ENCODE peak calls at places on chromosomes 1 and 21, in six cellular contexts. One of them, this sample, is unnamed.
A peak's percentile ranks its signal among the peaks of the same experiment; 100 is the strongest.

GRCh38 chr1:69221492-69221990 is 346.2 kb upstream of the LRRC7 start:
- DNase-seq in germinal center: no peak
- DNase-seq in OCI-M1: peak; percentile 30
- DNase-seq in EH: no peak
- DNase-seq in DMS153: peak; percentile 39
- DNase-seq in WERI-Rb-1: no peak
- DNase-seq in this sample: no peak

GRCh38 chr1:115748396-115749130 is 20.0 kb downstream of the CASQ2 start:
- DNase-seq in germinal center: no peak
- DNase-seq in OCI-M1: no peak
- DNase-seq in EH: peak; percentile 9
- DNase-seq in DMS153: peak; percentile 38
- DNase-seq in WERI-Rb-1: no peak
- DNase-seq in this sample: no peak

GRCh38 chr21:31873696-31874599 is 1.1 kb downstream of the HUNK start:
- DNase-seq in germinal center: peak; percentile 63
- DNase-seq in OCI-M1: no peak
- DNase-seq in EH: peak; percentile 37
- DNase-seq in DMS153: no peak
- DNase-seq in WERI-Rb-1: peak; percentile 85
- DNase-seq in this sample: no peak

GRCh38 chr1:113519561-113519960 is 129.2 kb downstream of the MAGI3 start:
- DNase-seq in germinal center: no peak
- DNase-seq in OCI-M1: no peak
- DNase-seq in EH: peak; percentile 79
- DNase-seq in DMS153: no peak
- DNase-seq in WERI-Rb-1: no peak
- DNase-seq in this sample: no peak

GRCh38 chr21:42601656-42602055 is 51.8 kb upstream of the PDE9A start:
- DNase-seq in germinal center: no peak
- DNase-seq in OCI-M1: no peak
- DNase-seq in EH: no peak
- DNase-seq in DMS153: no peak
- DNase-seq in WERI-Rb-1: no peak
- DNase-seq in this sample: no peak

GRCh38 chr1:1120866-1121563 is 5.1 kb upstream of the C1orf159 start:
- DNase-seq in germinal center: no peak
- DNase-seq in OCI-M1: no peak
- DNase-seq in EH: no peak
- DNase-seq in DMS153: no peak
- DNase-seq in WERI-Rb-1: peak; percentile 48
- DNase-seq in this sample: no peak

GRCh38 chr1:231480008-231480407 is 48.5 kb upstream of the TSNAX start:
- DNase-seq in germinal center: no peak
- DNase-seq in OCI-M1: no peak
- DNase-seq in EH: no peak
- DNase-seq in DMS153: no peak
- DNase-seq in WERI-Rb-1: no peak
- DNase-seq in this sample: no peak

GRCh38 chr1:86499987-86500593 is 31.4 kb downstream of the CLCA1 start:
- DNase-seq in germinal center: peak; percentile 25
- DNase-seq in OCI-M1: peak; percentile 82
- DNase-seq in EH: peak; percentile 38
- DNase-seq in DMS153: no peak
- DNase-seq in WERI-Rb-1: no peak
- DNase-seq in this sample: peak; percentile 42

GRCh38 chr1:215720121-215720520 is 153.0 kb downstream of the KCTD3 start:
- DNase-seq in germinal center: no peak
- DNase-seq in OCI-M1: no peak
- DNase-seq in EH: peak; percentile 29
- DNase-seq in DMS153: no peak
- DNase-seq in WERI-Rb-1: no peak
- DNase-seq in this sample: no peak

GRCh38 chr1:11858968-11859871 is 475 bp upstream of the NPPB start:
- DNase-seq in germinal center: peak; percentile 86
- DNase-seq in OCI-M1: peak; percentile 77
- DNase-seq in EH: peak; percentile 68
- DNase-seq in DMS153: no peak
- DNase-seq in WERI-Rb-1: no peak
- DNase-seq in this sample: no peak

GRCh38 chr1:220077887-220078286 is 11.7 kb downstream of the BPNT1 start:
- DNase-seq in germinal center: no peak
- DNase-seq in OCI-M1: no peak
- DNase-seq in EH: no peak
- DNase-seq in DMS153: no peak
- DNase-seq in WERI-Rb-1: no peak
- DNase-seq in this sample: no peak

GRCh38 chr1:31532114-31532644 is 44.1 kb upstream of the TINAGL1 start:
- DNase-seq in germinal center: no peak
- DNase-seq in OCI-M1: no peak
- DNase-seq in EH: peak; percentile 36
- DNase-seq in DMS153: no peak
- DNase-seq in WERI-Rb-1: no peak
- DNase-seq in this sample: no peak

GRCh38 chr21:41315726-41316125 is 875 bp upstream of the FAM3B start:
- DNase-seq in germinal center: no peak
- DNase-seq in OCI-M1: no peak
- DNase-seq in EH: no peak
- DNase-seq in DMS153: no peak
- DNase-seq in WERI-Rb-1: no peak
- DNase-seq in this sample: no peak

GRCh38 chr1:56248138-56248537 is 331.2 kb downstream of the PLPP3 start:
- DNase-seq in germinal center: no peak
- DNase-seq in OCI-M1: no peak
- DNase-seq in EH: no peak
- DNase-seq in DMS153: no peak
- DNase-seq in WERI-Rb-1: no peak
- DNase-seq in this sample: no peak

GRCh38 chr1:58441699-58442098 is 104.8 kb downstream of the OMA1 start:
- DNase-seq in germinal center: no peak
- DNase-seq in OCI-M1: no peak
- DNase-seq in EH: peak; percentile 39
- DNase-seq in DMS153: peak; percentile 14
- DNase-seq in WERI-Rb-1: peak; percentile 58
- DNase-seq in this sample: no peak

GRCh38 chr1:16371725-16372124 is 4.7 kb downstream of the SZRD1 start:
- DNase-seq in germinal center: no peak
- DNase-seq in OCI-M1: no peak
- DNase-seq in EH: peak; percentile 86
- DNase-seq in DMS153: no peak
- DNase-seq in WERI-Rb-1: no peak
- DNase-seq in this sample: no peak

GRCh38 chr1:54273837-54274192 is 73.8 kb downstream of the MRPL37 start:
- DNase-seq in germinal center: no peak
- DNase-seq in OCI-M1: no peak
- DNase-seq in EH: peak; percentile 55
- DNase-seq in DMS153: no peak
- DNase-seq in WERI-Rb-1: peak; percentile 96
- DNase-seq in this sample: no peak

GRCh38 chr21:31915566-31915965 is 42.7 kb downstream of the HUNK start:
- DNase-seq in germinal center: no peak
- DNase-seq in OCI-M1: no peak
- DNase-seq in EH: no peak
- DNase-seq in DMS153: peak; percentile 48
- DNase-seq in WERI-Rb-1: no peak
- DNase-seq in this sample: no peak

GRCh38 chr1:93516164-93516563 is 68.2 kb downstream of the FNBP1L start:
- DNase-seq in germinal center: no peak
- DNase-seq in OCI-M1: no peak
- DNase-seq in EH: no peak
- DNase-seq in DMS153: no peak
- DNase-seq in WERI-Rb-1: no peak
- DNase-seq in this sample: no peak

GRCh38 chr21:15437873-15438272 is 291.9 kb upstream of the USP25 start:
- DNase-seq in germinal center: no peak
- DNase-seq in OCI-M1: peak; percentile 46
- DNase-seq in EH: no peak
- DNase-seq in DMS153: peak; percentile 1
- DNase-seq in WERI-Rb-1: no peak
- DNase-seq in this sample: no peak

GRCh38 chr1:53521900-53522552 is 62.8 kb downstream of the DMRTB1 start:
- DNase-seq in germinal center: no peak
- DNase-seq in OCI-M1: no peak
- DNase-seq in EH: no peak
- DNase-seq in DMS153: no peak
- DNase-seq in WERI-Rb-1: no peak
- DNase-seq in this sample: no peak

GRCh38 chr1:5727871-5728643 is 264.2 kb downstream of the NPHP4 start:
- DNase-seq in germinal center: no peak
- DNase-seq in OCI-M1: no peak
- DNase-seq in EH: no peak
- DNase-seq in DMS153: peak; percentile 32
- DNase-seq in WERI-Rb-1: no peak
- DNase-seq in this sample: no peak

GRCh38 chr1:33176362-33176850 is 5.4 kb downstream of the TRIM62 start:
- DNase-seq in germinal center: no peak
- DNase-seq in OCI-M1: no peak
- DNase-seq in EH: peak; percentile 66
- DNase-seq in DMS153: no peak
- DNase-seq in WERI-Rb-1: peak; percentile 51
- DNase-seq in this sample: peak; percentile 38

GRCh38 chr1:11930571-11931445 is 3.7 kb upstream of the PLOD1 start:
- DNase-seq in germinal center: no peak
- DNase-seq in OCI-M1: no peak
- DNase-seq in EH: peak; percentile 82
- DNase-seq in DMS153: no peak
- DNase-seq in WERI-Rb-1: no peak
- DNase-seq in this sample: no peak

GRCh38 chr21:31457675-31458074 is 113.6 kb upstream of the TIAM1 start:
- DNase-seq in germinal center: no peak
- DNase-seq in OCI-M1: no peak
- DNase-seq in EH: no peak
- DNase-seq in DMS153: no peak
- DNase-seq in WERI-Rb-1: peak; percentile 18
- DNase-seq in this sample: no peak